ENCODE peak calls at places on chromosomes 4 and X, in ten cellular contexts. Y is activated B cell treated with CpG ODN at 0.5 μM for 24 hours, B is osteocyte, Z is H1, D is nephron progenitor cell, W is RWPE1, H is GM23338, K is A549, J is dorsolateral prefrontal cortex, Q is heart left ventricle. C is an unnamed sample.

GRCh38 chr4:182370491-182370890 is 127.3 kb downstream of the TENM3 start:
- DNase-seq in Y (no peak), B (no peak), Z (no peak), D (no peak), W (no peak), H (no peak), K (no peak), J (no peak), Q (no peak), C (no peak)

GRCh38 chr4:150664935-150665334 is 83.0 kb downstream of the MAB21L2 start:
- DNase-seq in Y (no peak), B (no peak), Z (no peak), D (no peak), W (peak; percentile 60), H (no peak), K (peak; percentile 70), J (no peak), Q (no peak), C (no peak)

GRCh38 chr4:58149404-58150085 is 1039.4 kb upstream of the IGFBP7 start:
- DNase-seq in Y (no peak), B (no peak), Z (no peak), D (no peak), W (no peak), H (no peak), K (no peak), J (no peak), Q (no peak), C (no peak)

GRCh38 chr4:84931961-84932360 is 34.5 kb downstream of the WDFY3 start:
- DNase-seq in Y (no peak), B (no peak), Z (no peak), D (no peak), W (no peak), H (no peak), K (no peak), J (no peak), Q (no peak), C (no peak)

GRCh38 chrX:48890296-48890925 is 7.2 kb downstream of the TIMM17B start:
- DNase-seq in Y (no peak), B (no peak), Z (no peak), D (no peak), W (no peak), H (peak; percentile 35), K (no peak), J (no peak), Q (no peak), C (no peak)

GRCh38 chr4:71187399-71188196 is 151.2 kb upstream of the SLC4A4 start:
- DNase-seq in Y (peak; percentile 26), B (no peak), Z (peak; percentile 73), D (peak; percentile 46), W (no peak), H (no peak), K (peak; percentile 58), J (no peak), Q (peak; percentile 28), C (peak; percentile 38)

GRCh38 chrX:28847423-28847822 is 260.2 kb downstream of the IL1RAPL1 start:
- DNase-seq in Y (no peak), B (no peak), Z (no peak), D (no peak), W (peak; percentile 18), H (no peak), K (peak; percentile 14), J (peak; percentile 90), Q (peak; percentile 15), C (no peak)

GRCh38 chrX:9127991-9128390 is 94.1 kb upstream of the FAM9B start:
- DNase-seq in Y (no peak), B (no peak), Z (no peak), D (no peak), W (no peak), H (no peak), K (no peak), J (no peak), Q (no peak), C (no peak)

GRCh38 chr4:62117879-62118278 is 917.8 kb downstream of the ADGRL3 start:
- DNase-seq in Y (no peak), B (no peak), Z (no peak), D (no peak), W (no peak), H (no peak), K (no peak), J (no peak), Q (no peak), C (no peak)

GRCh38 chr4:73450398-73451004 is 14.5 kb downstream of the AFP start:
- DNase-seq in Y (no peak), B (no peak), Z (peak; percentile 51), D (no peak), W (peak; percentile 26), H (peak; percentile 47), K (peak; percentile 73), J (no peak), Q (no peak), C (peak; percentile 21)

GRCh38 chrX:2401201-2401589 is 99.6 kb downstream of the DHRSX start:
- DNase-seq in Y (no peak), B (no peak), Z (no peak), D (no peak), W (peak; percentile 29), H (no peak), K (no peak), J (no peak), Q (no peak), C (no peak)

GRCh38 chr4:23728393-23728792 is 161.5 kb downstream of the PPARGC1A start:
- DNase-seq in Y (no peak), B (no peak), Z (no peak), D (no peak), W (peak; percentile 34), H (no peak), K (no peak), J (no peak), Q (no peak), C (no peak)

GRCh38 chr4:148735432-148736155 is 293.4 kb upstream of the NR3C2 start:
- DNase-seq in Y (no peak), B (no peak), Z (no peak), D (no peak), W (no peak), H (no peak), K (no peak), J (no peak), Q (no peak), C (no peak)

GRCh38 chr4:5192678-5193077 is 141.4 kb downstream of the STK32B start:
- DNase-seq in Y (no peak), B (no peak), Z (no peak), D (no peak), W (no peak), H (no peak), K (no peak), J (no peak), Q (no peak), C (no peak)

GRCh38 chr4:186132577-186133277 is 28.2 kb downstream of the FAM149A start:
- DNase-seq in Y (no peak), B (no peak), Z (no peak), D (peak; percentile 41), W (peak; percentile 38), H (peak; percentile 83), K (peak; percentile 40), J (no peak), Q (no peak), C (no peak)

GRCh38 chrX:38627683-38628082 is 66.3 kb downstream of the TSPAN7 start:
- DNase-seq in Y (no peak), B (no peak), Z (no peak), D (no peak), W (peak; percentile 1), H (peak; percentile 76), K (peak; percentile 59), J (no peak), Q (no peak), C (no peak)

GRCh38 chrX:115949900-115950822 is 220.4 kb upstream of the AGTR2 start:
- DNase-seq in Y (no peak), B (peak; percentile 78), Z (no peak), D (no peak), W (no peak), H (peak; percentile 46), K (no peak), J (peak; percentile 81), Q (no peak), C (no peak)
- TF ChIP-seq CTCF in Y (no peak), B (no peak), Z (peak; percentile 49), D (no peak), W (no peak), H (peak; percentile 47), K (no peak), J (peak; percentile 59), Q (no peak), C (peak; percentile 40)

GRCh38 chr4:106650701-106651100 is 282.1 kb upstream of the GIMD1 start:
- DNase-seq in Y (no peak), B (no peak), Z (no peak), D (no peak), W (no peak), H (no peak), K (no peak), J (no peak), Q (no peak), C (no peak)
- TF ChIP-seq CTCF in Y (no peak), B (no peak), Z (no peak), D (no peak), W (no peak), H (no peak), K (no peak), J (no peak), Q (no peak), C (no peak)

DNA sequence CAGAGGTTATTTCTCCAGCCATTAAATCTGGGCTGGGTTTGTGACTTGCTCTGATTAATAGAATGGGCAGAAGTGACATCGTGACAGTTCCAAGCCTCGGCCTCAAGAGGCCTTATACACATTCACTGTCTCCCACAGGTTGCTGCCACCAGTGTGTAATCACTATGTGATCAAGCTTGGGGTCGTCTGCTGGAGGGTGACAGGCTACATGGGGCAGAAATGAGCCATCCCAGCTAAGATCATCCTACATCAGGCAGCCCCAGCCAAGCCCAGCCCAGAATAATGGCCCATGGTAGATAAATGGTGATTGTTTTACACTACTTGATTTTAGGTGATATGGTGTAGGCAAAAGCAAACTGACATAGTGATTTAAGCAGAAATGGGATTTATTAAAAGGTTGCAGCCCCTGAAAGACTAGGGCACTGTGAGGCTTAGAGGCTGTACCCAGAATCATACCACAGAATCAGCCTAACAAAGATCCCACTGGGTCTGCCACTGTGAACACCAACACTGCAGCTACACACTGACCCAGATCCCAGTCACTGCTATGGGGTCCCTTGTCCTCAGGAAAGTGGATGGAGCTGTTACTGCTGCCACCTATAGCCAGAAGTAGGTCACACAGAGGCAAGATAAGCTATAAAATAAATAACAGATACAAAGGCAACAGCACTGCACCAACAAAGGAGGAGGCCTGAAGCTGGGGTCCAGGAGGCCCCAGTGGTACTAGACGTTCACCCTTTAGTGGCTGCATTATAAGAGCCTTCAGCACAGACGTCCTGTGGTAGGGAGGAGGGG is 159.6 kb upstream of the RBPJ start:
- DNase-seq in Y (no peak), B (no peak), Z (no peak), D (no peak), W (no peak), H (peak; percentile 59), K (no peak), J (no peak), Q (no peak), C (no peak)
- TF ChIP-seq CTCF in Y (no peak), B (peak; percentile 38), Z (peak; percentile 60), D (no peak), W (no peak), H (peak; percentile 69), K (no peak), J (no peak), Q (no peak), C (no peak)

GRCh38 chrX:42524374-42524773 is 253.6 kb downstream of the PPP1R2C start:
- DNase-seq in Y (no peak), B (no peak), Z (no peak), D (no peak), W (no peak), H (no peak), K (no peak), J (no peak), Q (no peak), C (no peak)

GRCh38 chrX:42515939-42516338 is 262.0 kb downstream of the PPP1R2C start:
- DNase-seq in Y (no peak), B (no peak), Z (no peak), D (no peak), W (no peak), H (no peak), K (no peak), J (no peak), Q (no peak), C (no peak)

GRCh38 chrX:42519666-42520231 is 258.2 kb downstream of the PPP1R2C start:
- DNase-seq in Y (no peak), B (no peak), Z (no peak), D (no peak), W (peak; percentile 11), H (no peak), K (peak; percentile 1), J (no peak), Q (no peak), C (no peak)
- TF ChIP-seq CTCF in Y (no peak), B (no peak), Z (no peak), D (no peak), W (no peak), H (peak; percentile 8), K (no peak), J (no peak), Q (no peak), C (no peak)